ENCODE peak calls at places on chromosomes 3 and 15, in five cellular contexts. F is HepG2, I is GM12878, Q is spleen, Y is GM12891. E is an unnamed sample.

GRCh38 chr15:90214553-90215205 is 13.5 kb downstream of the SEMA4B start:
- DNase-seq in Y (no peak), Q (no peak), I (no peak), F (no peak), E (no peak)

GRCh38 chr15:58554758-58555157 is 123.0 kb downstream of the LIPC start:
- DNase-seq in I (no peak), Q (no peak), Y (no peak), F (no peak), E (no peak)

GRCh38 chr3:5341610-5342009 is 154.1 kb downstream of the EDEM1 start:
- DNase-seq in F (no peak), I (no peak), Y (no peak), Q (no peak), E (no peak)

GRCh38 chr3:15973930-15974329 is 176.2 kb upstream of the ANKRD28 start:
- DNase-seq in I (no peak), Q (no peak), F (no peak), Y (no peak), E (no peak)

GRCh38 chr3:89113344-89113743 is 5.9 kb downstream of the EPHA3 start:
- DNase-seq in F (no peak), Q (no peak), I (no peak), Y (no peak), E (no peak)

GRCh38 chr15:31482122-31482922 is 155.7 kb downstream of the KLF13 start:
- DNase-seq in I (no peak), Y (no peak), Q (peak), F (no peak), E (no peak)

GRCh38 chr15:65576669-65577068 is 34.3 kb downstream of the INTS14 start:
- DNase-seq in Q (no peak), I (no peak), Y (no peak), F (no peak), E (no peak)

GRCh38 chr3:50516048-50516871 is 12.8 kb upstream of the CACNA2D2 start:
- DNase-seq in F (peak), Y (no peak), I (no peak), Q (peak), E (no peak)

GRCh38 chr3:120093119-120093922 is 926 bp downstream of the GSK3B start:
- DNase-seq in F (no peak), Q (peak), Y (no peak), I (no peak), E (no peak)

GRCh38 chr3:15497984-15498383 is 23.5 kb downstream of the COLQ start:
- DNase-seq in I (no peak), Q (no peak), Y (no peak), F (no peak), E (no peak)

GRCh38 chr3:171772427-171773056 is 37.7 kb downstream of the PLD1 start:
- DNase-seq in I (no peak), Q (no peak), F (peak), Y (peak), E (peak)

GRCh38 chr3:154967090-154967489 is 113.0 kb upstream of the MME start:
- DNase-seq in Y (no peak), F (no peak), I (no peak), Q (no peak), E (no peak)

GRCh38 chr3:55483196-55484095 is 3.7 kb downstream of the WNT5A start:
- DNase-seq in I (no peak), Y (no peak), Q (no peak), F (no peak), E (no peak)
- TF ChIP-seq POLR2AphosphoS5 in I (no peak), Y (no peak), Q (no peak), F (no peak), E (no peak)

GRCh38 chr3:64023187-64023860 is at the start of gene PSMD6:
- DNase-seq in I (peak), F (peak), Y (peak), Q (peak), E (peak)
- TF ChIP-seq POLR2A in I (peak), F (peak), Y (peak), Q (no peak), E (peak)

DNA sequence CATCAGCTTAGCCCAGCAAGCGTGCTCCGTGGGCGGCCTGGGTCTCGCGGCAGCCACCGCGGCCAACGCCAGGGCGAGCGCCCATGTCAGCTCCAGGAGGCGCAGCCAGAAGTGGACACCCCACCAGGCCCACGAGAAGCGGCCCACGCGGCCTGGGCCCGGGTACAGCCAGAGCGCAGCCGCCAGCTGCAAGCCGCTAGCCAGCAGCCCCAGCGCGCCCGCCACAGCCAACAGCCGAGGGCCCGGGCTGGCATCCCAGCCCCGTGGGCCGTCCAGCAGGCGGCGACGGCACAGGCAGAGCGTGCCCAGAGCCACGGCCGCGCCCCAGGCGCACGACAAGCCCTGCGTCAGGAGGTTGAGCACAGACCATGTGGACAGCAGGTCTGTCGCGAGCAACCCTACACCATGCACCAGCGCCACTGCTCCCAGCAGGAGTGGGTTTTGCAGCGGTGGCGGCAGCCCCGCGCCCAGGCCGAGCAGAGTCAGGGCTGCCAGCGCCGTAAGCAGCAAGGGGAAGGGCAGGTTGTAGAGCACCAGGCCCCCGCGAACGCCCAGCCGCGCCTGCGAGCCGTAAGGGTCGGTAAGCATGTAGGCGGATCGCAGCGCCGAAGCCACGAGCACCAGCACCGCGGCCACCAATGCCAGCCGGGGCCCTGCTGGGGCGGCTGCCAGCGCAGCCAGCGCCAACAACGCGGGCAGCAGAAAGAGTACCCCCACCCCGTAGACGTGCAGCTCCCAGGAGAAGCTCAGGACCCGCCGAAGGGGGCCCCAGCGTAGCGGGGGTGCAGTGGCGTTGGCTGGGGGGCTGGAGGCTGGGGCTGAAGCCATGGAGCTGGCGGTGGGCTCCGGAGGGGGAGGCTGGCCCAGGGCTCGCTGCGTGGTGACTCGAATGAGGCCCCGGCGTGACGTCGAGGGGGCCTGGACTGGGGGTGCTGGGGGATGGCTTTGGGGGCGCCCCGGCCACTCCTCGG is 4.9 kb downstream of the PRRT3 start:
- DNase-seq in I (no peak), F (peak), Y (no peak), Q (peak), E (no peak)
- TF ChIP-seq POLR2AphosphoS5 in I (no peak), F (peak), Y (no peak), Q (peak), E (no peak)

GRCh38 chr15:34793901-34794300 is 1.4 kb downstream of the ACTC1 start:
- DNase-seq in Q (no peak), I (no peak), F (no peak), Y (no peak), E (no peak)
- TF ChIP-seq POLR2A in Q (no peak), I (no peak), F (no peak), Y (no peak), E (no peak)

DNA sequence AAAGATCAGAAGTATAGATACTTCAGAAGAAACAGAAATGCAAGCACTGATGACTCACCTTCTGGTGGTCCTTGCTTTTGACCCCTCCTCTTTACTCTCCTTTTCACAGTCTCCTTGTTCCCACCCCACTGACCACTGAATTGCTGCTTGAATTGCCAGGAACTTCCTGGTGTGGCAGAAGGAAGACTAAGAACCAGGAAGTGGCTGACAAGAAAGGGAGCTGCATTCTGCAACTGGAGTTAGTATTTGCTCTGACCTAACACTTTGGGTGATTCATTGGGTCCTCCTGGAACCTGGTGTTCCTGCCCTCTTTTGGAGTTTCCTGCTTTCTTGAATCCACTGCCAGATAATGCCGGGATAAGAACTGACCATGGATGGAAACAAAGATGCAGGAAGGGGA is 23.0 kb downstream of the KY start:
- DNase-seq in Y (no peak), F (no peak), I (no peak), Q (no peak), E (no peak)
- TF ChIP-seq POLR2AphosphoS5 in Y (no peak), F (no peak), I (no peak), Q (no peak), E (no peak)

GRCh38 chr3:72673011-72673771 is 175.1 kb downstream of the SHQ1 start:
- DNase-seq in Y (no peak), Q (peak), I (no peak), F (no peak), E (no peak)
- TF ChIP-seq POLR2A in Y (no peak), Q (no peak), I (no peak), F (no peak), E (no peak)